ENCODE peak calls at places on chromosomes 7 and 10, in eight cellular contexts. I is tibial nerve; X is SK-N-SH; O is HepG2; Y is CD8-positive, alpha-beta T cell; S is tibial artery; D is HCT116; L is CD4-positive, alpha-beta memory T cell. Q is an unnamed sample. For H3K27me3, the result is how much of the 10 kb centered on the place peaks cover.

GRCh38 chr10:35387768-35388167 is 51.5 kb downstream of the CCNY start:
- DNase-seq in I (no peak), X (no peak), O (no peak), Y (no peak), S (no peak), D (no peak), L (no peak), Q (no peak)

GRCh38 chr10:76675951-76676587 is 961.5 kb downstream of the KCNMA1 start:
- DNase-seq in I (peak), X (no peak), O (no peak), Y (no peak), S (peak), D (no peak), L (no peak), Q (no peak)

GRCh38 chr7:55427800-55428199 is 62.7 kb downstream of the LANCL2 start:
- DNase-seq in I (no peak), X (no peak), O (no peak), Y (no peak), S (no peak), D (no peak), L (no peak), Q (no peak)

GRCh38 chr10:127472976-127473375 is 76.1 kb upstream of the NPS start:
- DNase-seq in I (no peak), X (no peak), O (no peak), Y (no peak), S (no peak), D (no peak), L (no peak), Q (no peak)

GRCh38 chr7:83684928-83685327 is 36.0 kb upstream of the SEMA3E start:
- DNase-seq in I (no peak), X (no peak), O (no peak), Y (no peak), S (no peak), D (peak), L (no peak), Q (no peak)

GRCh38 chr10:125035588-125036298 is 93.8 kb downstream of the ZRANB1 start:
- DNase-seq in I (no peak), X (peak), O (no peak), Y (no peak), S (no peak), D (no peak), L (no peak), Q (no peak)

GRCh38 chr7:106249488-106249887 is 35.3 kb downstream of the NAMPT start:
- DNase-seq in I (no peak), X (no peak), O (no peak), Y (no peak), S (no peak), D (no peak), L (no peak), Q (no peak)

GRCh38 chr10:107067843-107068242 is 96.7 kb downstream of the SORCS1 start:
- DNase-seq in I (no peak), X (no peak), O (no peak), Y (no peak), S (no peak), D (no peak), L (no peak), Q (no peak)

GRCh38 chr10:27390681-27391080 is 113.4 kb upstream of the RAB18 start:
- DNase-seq in I (no peak), X (no peak), O (no peak), Y (no peak), S (no peak), D (no peak), L (no peak), Q (no peak)

GRCh38 chr10:120813085-120813484 is 38.1 kb upstream of the WDR11 start:
- DNase-seq in I (no peak), X (no peak), O (no peak), Y (no peak), S (no peak), D (no peak), L (no peak), Q (no peak)

GRCh38 chr7:67711706-67712105 is 715.1 kb downstream of the TYW1 start:
- DNase-seq in I (no peak), X (no peak), O (no peak), Y (no peak), S (no peak), D (no peak), L (no peak), Q (no peak)

GRCh38 chr7:2120251-2120660 is 112.5 kb downstream of the MAD1L1 start:
- DNase-seq in I (no peak), X (no peak), O (no peak), Y (peak), S (no peak), D (no peak), L (peak), Q (no peak)

GRCh38 chr10:36573246-36573645 is 552.2 kb upstream of the ANKRD30A start:
- DNase-seq in I (no peak), X (no peak), O (no peak), Y (no peak), S (no peak), D (no peak), L (no peak), Q (peak)

GRCh38 chr7:100119701-100120517 is 475 bp downstream of the CNPY4 start:
- DNase-seq in I (peak), X (peak), O (peak), Y (peak), S (peak), D (no peak), L (peak), Q (peak)

GRCh38 chr7:120988591-120989299 is at the start of gene CPED1:
- DNase-seq in I (peak), X (peak), O (peak), Y (peak), S (peak), D (no peak), L (no peak), Q (no peak)

GRCh38 chr10:68261132-68261856 is 29.4 kb upstream of the ATOH7 start:
- DNase-seq in I (no peak), X (no peak), O (peak), Y (no peak), S (no peak), D (no peak), L (no peak), Q (no peak)

GRCh38 chr10:73060738-73061635 is 35.7 kb downstream of the P4HA1 start:
- DNase-seq in I (no peak), X (peak), O (peak), Y (no peak), S (no peak), D (peak), L (peak), Q (peak)

GRCh38 chr7:82594665-82595064 is 151.1 kb upstream of the CACNA2D1 start:
- DNase-seq in I (no peak), X (no peak), O (no peak), Y (no peak), S (no peak), D (no peak), L (no peak), Q (peak)

GRCh38 chr7:76278540-76278939 is 23.9 kb upstream of the HSPB1 start:
- DNase-seq in I (no peak), X (peak), O (no peak), Y (no peak), S (no peak), D (no peak), L (no peak), Q (no peak)
- H3K27me3 ChIP-seq in I (under half), X (under half), O (under half), Y (under half), S (half or more), D (under half), L (under half), Q (under half)

GRCh38 chr10:78255214-78255613 is 221.6 kb downstream of the RPS24 start:
- DNase-seq in I (no peak), X (no peak), O (no peak), Y (no peak), S (no peak), D (no peak), L (no peak), Q (no peak)
- H3K27ac ChIP-seq in I (no peak), X (peak), O (no peak), Y (no peak), S (peak), D (no peak), L (no peak), Q (no peak)

GRCh38 chr7:154640266-154640865 is 362.6 kb downstream of the PAXIP1 start:
- DNase-seq in I (no peak), X (peak), O (peak), Y (no peak), S (no peak), D (no peak), L (no peak), Q (no peak)

GRCh38 chr7:154640917-154641316 is 362.0 kb downstream of the PAXIP1 start:
- DNase-seq in I (no peak), X (no peak), O (no peak), Y (no peak), S (no peak), D (no peak), L (no peak), Q (no peak)

GRCh38 chr7:154633641-154634040 is 369.3 kb downstream of the PAXIP1 start:
- DNase-seq in I (no peak), X (no peak), O (no peak), Y (no peak), S (no peak), D (no peak), L (no peak), Q (no peak)

GRCh38 chr7:154638286-154638685 is 364.6 kb downstream of the PAXIP1 start:
- DNase-seq in I (no peak), X (no peak), O (no peak), Y (no peak), S (no peak), D (no peak), L (no peak), Q (no peak)
- H3K27me3 ChIP-seq in I (under half), X (under half), O (under half), Y (under half), S (under half), D (under half), L (under half), Q (under half)

DNA sequence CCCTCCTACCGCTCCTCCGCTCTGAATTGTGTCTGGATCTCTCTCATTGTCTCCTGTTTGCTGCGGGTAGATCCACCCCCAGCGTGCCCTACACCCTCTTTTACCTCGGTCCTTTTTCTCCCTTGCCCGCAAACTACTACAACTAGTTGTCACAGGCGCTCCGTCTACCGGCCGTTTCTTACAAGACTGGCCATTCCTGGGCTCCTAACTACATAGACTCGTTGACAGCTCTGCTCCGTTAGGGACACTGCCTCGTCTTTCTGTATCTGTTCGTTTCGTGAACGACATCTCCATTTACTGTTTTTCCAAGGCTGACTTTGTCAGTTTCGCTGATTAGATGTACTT is 793 bp downstream of the TAF3 start:
- DNase-seq in I (no peak), X (no peak), O (peak), Y (peak), S (no peak), D (no peak), L (peak), Q (peak)
- H3K27ac ChIP-seq in I (no peak), X (peak), O (peak), Y (peak), S (peak), D (peak), L (peak), Q (peak)

Q was measured in A673.